ENCODE peak calls at places on chromosome 14, in nine cellular contexts. B, Y, I, N, Z, V, X, W and Q are unnamed samples.

GRCh38 chr14:77024171-77024627 is 4.3 kb downstream of the IRF2BPL start:
- DNase-seq in B (no peak), Y (peak; percentile 60), I (peak; percentile 93), N (peak; percentile 66), Z (peak; percentile 53), V (no peak), X (peak; percentile 43), W (peak; percentile 57), Q (no peak)

GRCh38 chr14:105857223-105857815 is 330.9 kb downstream of the TMEM121 start:
- DNase-seq in B (no peak), Y (no peak), I (no peak), N (no peak), Z (no peak), V (no peak), X (peak; percentile 14), W (peak; percentile 41), Q (no peak)

GRCh38 chr14:105400016-105400415 is 1.7 kb downstream of the TEX22 start:
- DNase-seq in B (no peak), Y (no peak), I (no peak), N (no peak), Z (no peak), V (no peak), X (no peak), W (no peak), Q (no peak)

GRCh38 chr14:67571991-67572323 is 28.1 kb downstream of the PIGH start:
- DNase-seq in B (no peak), Y (no peak), I (no peak), N (no peak), Z (no peak), V (no peak), X (no peak), W (peak; percentile 42), Q (no peak)

GRCh38 chr14:61256826-61257468 is 24.2 kb downstream of the TMEM30B start:
- DNase-seq in B (no peak), Y (no peak), I (no peak), N (peak; percentile 16), Z (no peak), V (no peak), X (no peak), W (no peak), Q (no peak)

GRCh38 chr14:35161231-35161630 is 38.9 kb downstream of the PRORP start:
- DNase-seq in B (no peak), Y (no peak), I (no peak), N (no peak), Z (no peak), V (no peak), X (no peak), W (no peak), Q (no peak)

GRCh38 chr14:28361486-28361885 is 405.1 kb upstream of the FOXG1 start:
- DNase-seq in B (no peak), Y (no peak), I (no peak), N (no peak), Z (no peak), V (no peak), X (no peak), W (no peak), Q (no peak)

GRCh38 chr14:71324767-71325272 is 417.6 kb downstream of the PCNX1 start:
- DNase-seq in B (no peak), Y (no peak), I (peak; percentile 52), N (no peak), Z (no peak), V (peak; percentile 89), X (no peak), W (no peak), Q (no peak)

GRCh38 chr14:97620071-97620470 is 822.9 kb downstream of the VRK1 start:
- DNase-seq in B (no peak), Y (no peak), I (no peak), N (no peak), Z (no peak), V (no peak), X (no peak), W (no peak), Q (no peak)

GRCh38 chr14:105491366-105492006 is 440 bp downstream of the TEDC1 start:
- DNase-seq in B (peak; percentile 77), Y (peak; percentile 57), I (peak; percentile 80), N (peak; percentile 77), Z (peak; percentile 63), V (peak; percentile 58), X (peak; percentile 78), W (peak; percentile 84), Q (no peak)

GRCh38 chr14:34059925-34060746 is 109.3 kb upstream of the EGLN3 start:
- DNase-seq in B (peak; percentile 85), Y (peak; percentile 86), I (peak; percentile 75), N (peak; percentile 56), Z (peak; percentile 33), V (no peak), X (peak; percentile 87), W (peak; percentile 80), Q (no peak)

GRCh38 chr14:90303382-90303943 is 28.3 kb downstream of the NRDE2 start:
- DNase-seq in B (no peak), Y (no peak), I (no peak), N (peak; percentile 25), Z (no peak), V (no peak), X (no peak), W (no peak), Q (no peak)

GRCh38 chr14:42112108-42112507 is 505.4 kb downstream of the LRFN5 start:
- DNase-seq in B (no peak), Y (no peak), I (no peak), N (no peak), Z (no peak), V (no peak), X (no peak), W (no peak), Q (no peak)

GRCh38 chr14:58227096-58227819 is 17.4 kb upstream of the PSMA3 start:
- DNase-seq in B (no peak), Y (no peak), I (no peak), N (no peak), Z (no peak), V (no peak), X (no peak), W (no peak), Q (no peak)
- TF ChIP-seq CTCF in B (no peak), Y (no peak), I (no peak), N (no peak), Z (no peak), V (no peak), X (no peak), W (no peak), Q (no peak)

DNA sequence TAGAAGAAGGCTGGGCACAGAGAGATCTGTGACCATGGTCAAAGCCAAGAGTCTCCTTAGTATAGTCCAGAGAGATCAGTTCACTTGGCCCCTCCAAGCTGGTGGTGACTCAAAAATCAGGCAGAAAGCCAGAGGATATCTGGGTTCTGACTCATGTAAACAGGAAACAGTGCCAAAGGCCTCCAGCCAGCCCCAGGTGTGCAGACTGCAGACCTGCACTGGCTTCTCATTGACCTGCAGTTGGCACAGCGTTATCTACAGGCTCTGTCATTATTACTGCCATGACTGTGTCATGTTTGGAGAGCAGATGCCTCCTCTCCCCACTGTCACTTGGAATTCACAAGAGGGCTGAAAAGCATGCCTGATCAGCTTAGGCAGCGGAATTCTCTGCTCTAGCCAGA is 295.7 kb upstream of the PRKD1 start:
- DNase-seq in B (peak; percentile 21), Y (peak; percentile 97), I (no peak), N (peak; percentile 71), Z (no peak), V (no peak), X (peak; percentile 81), W (peak; percentile 57), Q (no peak)
- H3K27ac ChIP-seq in B (no peak overlapping the region), Y (peak overlapping the region; percentile 17), I (no peak overlapping the region), N (no peak overlapping the region), Z (no peak overlapping the region), V (no peak overlapping the region), X (peak overlapping the region; percentile 44), W (peak overlapping the region; percentile 15), Q (peak overlapping the region; percentile 44)

DNA sequence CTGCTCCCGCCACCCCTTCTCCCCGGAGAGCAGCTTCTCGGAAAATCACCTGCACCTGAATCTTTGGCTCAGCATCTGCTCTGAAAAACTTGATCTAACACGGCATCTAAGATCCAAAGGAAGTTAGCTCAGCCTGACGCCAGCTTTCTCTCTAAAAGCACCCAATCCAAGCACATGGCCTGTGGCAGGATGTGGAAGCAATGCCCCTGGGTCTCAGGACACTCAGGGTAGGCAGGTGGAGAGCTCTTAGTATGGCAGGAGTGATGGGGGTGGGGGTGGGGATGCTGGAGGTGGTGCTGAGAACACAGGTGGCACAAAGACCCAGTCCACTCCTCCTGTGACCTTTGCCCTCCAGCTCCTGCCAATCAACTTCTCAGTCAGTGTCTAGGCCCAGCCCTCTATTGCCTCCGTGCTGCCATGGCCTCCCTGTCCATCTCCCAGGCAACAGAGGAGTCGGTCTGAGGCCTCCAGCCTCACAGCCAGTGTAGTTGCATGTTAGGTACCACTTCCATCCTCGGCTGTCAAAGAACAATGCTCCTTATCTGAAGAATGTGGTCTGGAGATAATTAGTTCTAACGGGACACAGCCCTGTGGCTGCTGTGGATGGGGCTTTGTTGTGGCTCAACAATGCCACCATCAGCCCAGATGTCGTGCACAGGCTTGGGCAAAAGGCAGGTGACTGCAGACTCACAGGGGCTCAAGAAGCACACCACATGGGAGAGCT is 180.0 kb upstream of the C14orf180 start:
- DNase-seq in B (no peak), Y (no peak), I (peak; percentile 29), N (no peak), Z (no peak), V (no peak), X (no peak), W (no peak), Q (no peak)
- TF ChIP-seq CTCF in B (no peak), Y (no peak), I (no peak), N (no peak), Z (peak; percentile 30), V (no peak), X (no peak), W (no peak), Q (no peak)

GRCh38 chr14:75877292-75877691 is 104.5 kb downstream of the TGFB3 start:
- DNase-seq in B (no peak), Y (peak; percentile 71), I (no peak), N (no peak), Z (no peak), V (no peak), X (no peak), W (no peak), Q (no peak)

GRCh38 chr14:75877884-75878283 is 103.9 kb downstream of the TGFB3 start:
- DNase-seq in B (no peak), Y (no peak), I (no peak), N (no peak), Z (no peak), V (no peak), X (no peak), W (no peak), Q (no peak)

GRCh38 chr14:75879031-75879430 is 102.8 kb downstream of the TGFB3 start:
- DNase-seq in B (no peak), Y (no peak), I (no peak), N (no peak), Z (no peak), V (no peak), X (no peak), W (no peak), Q (no peak)

GRCh38 chr14:75875958-75876357 is 105.8 kb downstream of the TGFB3 start:
- DNase-seq in B (no peak), Y (no peak), I (no peak), N (no peak), Z (no peak), V (peak; percentile 80), X (no peak), W (no peak), Q (no peak)

DNA sequence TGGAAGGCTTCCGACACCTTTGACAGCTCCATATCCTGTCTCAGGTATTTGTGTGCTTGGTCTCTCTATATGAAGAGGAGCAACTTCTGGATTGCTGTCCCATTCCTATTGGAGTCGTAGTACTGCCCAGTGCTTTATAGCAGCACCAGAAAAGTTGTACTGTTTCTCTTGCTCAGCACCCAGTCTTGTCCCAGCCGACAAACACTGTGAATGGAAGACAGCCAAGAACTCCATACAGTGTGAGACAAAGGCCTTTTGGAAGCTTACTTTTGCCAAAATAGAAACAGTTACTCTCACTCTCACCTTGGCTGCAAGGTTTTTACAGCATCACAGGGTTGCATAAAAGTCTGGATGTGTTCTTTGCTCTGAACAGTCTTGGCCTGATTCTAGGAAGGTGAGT is 105.3 kb downstream of the TGFB3 start:
- DNase-seq in B (no peak), Y (peak; percentile 41), I (no peak), N (no peak), Z (no peak), V (no peak), X (no peak), W (no peak), Q (no peak)
- H3K27ac ChIP-seq in B (peak overlapping the region; percentile 73), Y (peak overlapping the region; percentile 29), I (no peak overlapping the region), N (no peak overlapping the region), Z (no peak overlapping the region), V (no peak overlapping the region), X (no peak overlapping the region), W (no peak overlapping the region), Q (no peak overlapping the region)